ENCODE peak calls at places on chromosomes 12 and 14, in eight cellular contexts. I is activated B cell treated with CpG ODN at 0.5 μM for 24 hours; P is psoas muscle; X is AG10803; A is brain microvascular endothelial cell; T is activated CD8-positive, alpha-beta T cell treated with anti-CD3 and anti-CD28 coated beads for 36 hours; E is uterus; C is endothelial cell. L is an unnamed sample.

GRCh38 chr14:33127531-33127930 is 188.9 kb downstream of the NPAS3 start:
- DNase-seq in C (no peak), P (no peak), X (no peak), T (no peak), A (no peak), E (no peak), I (no peak), L (no peak)

GRCh38 chr12:67263416-67263960 is 5.7 kb upstream of the CAND1 start:
- DNase-seq in T (no peak), A (no peak), E (no peak), C (no peak), I (no peak), P (no peak), X (no peak), L (no peak)

GRCh38 chr12:62292761-62293446 is 32.7 kb downstream of the USP15 start:
- DNase-seq in P (no peak), E (no peak), X (no peak), C (no peak), I (no peak), A (peak; percentile 32), T (no peak), L (no peak)

GRCh38 chr12:44193281-44193680 is 357.4 kb downstream of the TMEM117 start:
- DNase-seq in E (no peak), C (no peak), P (no peak), X (no peak), T (no peak), I (no peak), A (no peak), L (no peak)

GRCh38 chr14:103519043-103519836 is 3.4 kb downstream of the CKB start:
- DNase-seq in T (no peak), X (peak; percentile 59), C (no peak), A (no peak), I (no peak), P (no peak), E (peak; percentile 40), L (no peak)

GRCh38 chr12:66288121-66288520 is 14.2 kb upstream of the HELB start:
- DNase-seq in I (no peak), T (peak; percentile 59), X (no peak), P (no peak), E (no peak), A (no peak), C (no peak), L (no peak)

GRCh38 chr12:69342407-69342806 is 5.8 kb upstream of the LYZ start:
- DNase-seq in P (no peak), E (no peak), T (no peak), A (no peak), X (no peak), I (no peak), C (no peak), L (no peak)

GRCh38 chr12:64452559-64453329 is 824 bp downstream of the TBK1 start:
- DNase-seq in X (peak; percentile 86), I (no peak), P (no peak), E (no peak), T (no peak), C (no peak), A (peak; percentile 73), L (peak; percentile 49)

GRCh38 chr12:57261385-57261784 is 10.4 kb upstream of the STAC3 start:
- DNase-seq in C (no peak), E (no peak), X (no peak), I (no peak), A (no peak), T (no peak), P (no peak), L (no peak)

GRCh38 chr12:101924647-101925046 is 47.3 kb downstream of the DRAM1 start:
- DNase-seq in X (peak; percentile 44), E (no peak), P (no peak), T (no peak), A (peak; percentile 49), I (no peak), C (no peak), L (no peak)

GRCh38 chr12:22856120-22856699 is 231.2 kb downstream of the ETNK1 start:
- DNase-seq in E (no peak), P (no peak), A (no peak), C (no peak), I (no peak), T (no peak), X (peak; percentile 52), L (no peak)
- TF ChIP-seq CTCF in E (peak; percentile 42), P (peak; percentile 39), A (peak; percentile 46), C (peak; percentile 83), I (no peak), T (peak; percentile 54), X (peak; percentile 68), L (peak; percentile 47)

GRCh38 chr12:39329876-39330275 is 113.0 kb downstream of the KIF21A start:
- DNase-seq in E (no peak), I (no peak), X (no peak), T (no peak), C (no peak), P (no peak), A (no peak), L (no peak)
- TF ChIP-seq CTCF in E (no peak), I (no peak), X (no peak), T (no peak), C (no peak), P (no peak), A (no peak), L (no peak)

GRCh38 chr12:125549836-125550235 is 484.6 kb downstream of the AACS start:
- DNase-seq in X (no peak), E (no peak), T (peak; percentile 8), P (no peak), I (no peak), A (no peak), C (peak; percentile 46), L (no peak)
- TF ChIP-seq CTCF in X (peak; percentile 16), E (no peak), T (peak; percentile 38), P (no peak), I (no peak), A (peak; percentile 43), C (peak; percentile 81), L (peak; percentile 59)

DNA sequence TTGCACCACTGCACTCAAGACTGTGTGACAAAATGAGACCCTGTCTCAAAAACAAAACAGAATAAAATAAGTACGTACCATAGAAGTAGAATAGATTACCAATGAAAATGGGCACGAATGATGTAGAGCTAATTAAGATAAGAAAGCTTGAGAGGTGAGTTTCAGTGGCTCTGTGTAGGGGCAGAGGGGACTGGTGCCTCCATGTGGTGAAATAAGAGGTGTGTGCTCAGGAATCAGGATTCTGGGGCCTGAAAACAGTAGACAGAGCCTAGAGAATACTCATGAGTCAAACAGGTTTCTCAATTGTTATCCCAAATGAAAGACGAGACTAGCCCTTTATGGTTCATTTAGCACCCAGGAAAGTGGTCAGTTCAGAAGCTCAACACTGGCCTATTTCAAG is 1145.1 kb downstream of the FLRT2 start:
- DNase-seq in T (no peak), I (no peak), C (no peak), E (no peak), X (no peak), P (no peak), A (no peak), L (no peak)
- TF ChIP-seq CTCF in T (no peak), I (no peak), C (no peak), E (no peak), X (no peak), P (no peak), A (no peak), L (no peak)

DNA sequence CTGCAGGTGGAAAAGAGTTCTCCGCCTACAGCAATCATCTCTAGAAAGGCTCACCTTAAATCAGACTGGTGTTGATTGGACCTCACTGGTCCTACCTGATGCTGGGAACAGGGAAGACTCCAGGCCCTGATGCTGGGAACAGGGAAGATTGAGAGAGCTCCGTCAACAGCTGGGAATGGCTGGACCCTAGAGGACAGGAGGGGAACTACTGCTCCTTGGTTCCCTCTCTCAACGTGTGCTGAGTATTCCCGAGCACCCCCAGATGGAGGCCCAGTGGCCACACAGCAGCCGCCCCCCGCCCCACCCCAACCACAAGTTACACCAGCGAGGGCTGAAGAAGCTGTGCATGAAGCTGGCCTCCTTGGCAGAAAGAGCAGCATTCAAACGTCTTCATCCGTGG is 240.3 kb downstream of the SLC15A4 start:
- DNase-seq in T (no peak), P (no peak), A (no peak), E (no peak), C (no peak), X (no peak), I (no peak), L (no peak)
- TF ChIP-seq CTCF in T (no peak), P (no peak), A (no peak), E (no peak), C (no peak), X (no peak), I (no peak), L (no peak)